ENCODE peak calls at places on chromosomes 3 and 15, in seven cellular contexts. I is HT-29; H is fibroblast of pulmonary artery; L is fibroblast of lung; R is activated CD4-positive, alpha-beta T cell treated with anti-CD3 and anti-CD28 coated beads, Interleukin-2, amount 10 ng/mL, durations not matched to agents 7 days and 5 days; S is kidney glomerular epithelial cell; Q is iris pigment epithelial cell. O is an unnamed sample.

GRCh38 chr3:12897537-12898289 is 56.3 kb upstream of the RPL32 start:
- DNase-seq in H (no peak), I (no peak), R (no peak), L (no peak), Q (no peak), S (no peak), O (no peak)

GRCh38 chr3:119310052-119310451 is 15.9 kb downstream of the ARHGAP31 start:
- DNase-seq in Q (peak), I (no peak), S (peak), H (peak), R (no peak), L (peak), O (no peak)

GRCh38 chr3:133700351-133700750 is 38.6 kb upstream of the TOPBP1 start:
- DNase-seq in I (no peak), H (no peak), Q (no peak), S (no peak), L (no peak), R (no peak), O (no peak)

GRCh38 chr3:194879126-194879887 is 193.6 kb downstream of the FAM43A start:
- DNase-seq in H (peak), L (no peak), I (no peak), Q (no peak), S (no peak), R (no peak), O (no peak)

GRCh38 chr3:29168686-29169085 is 112.2 kb upstream of the RBMS3 start:
- DNase-seq in L (no peak), I (no peak), Q (peak), R (no peak), S (no peak), H (peak), O (no peak)

GRCh38 chr3:12423918-12424634 is 60.2 kb upstream of the TSEN2 start:
- DNase-seq in Q (peak), I (no peak), H (peak), R (no peak), L (peak), S (peak), O (no peak)

GRCh38 chr3:41434781-41435180 is 235.5 kb downstream of the CTNNB1 start:
- DNase-seq in I (no peak), Q (no peak), S (peak), H (no peak), L (peak), R (no peak), O (no peak)

GRCh38 chr3:37964716-37965115 is 25.9 kb upstream of the VILL start:
- DNase-seq in R (no peak), Q (no peak), H (no peak), L (no peak), S (peak), I (peak), O (no peak)

GRCh38 chr3:65083240-65083639 is 395.4 kb upstream of the ADAMTS9 start:
- DNase-seq in L (peak), Q (no peak), R (no peak), I (no peak), H (no peak), S (no peak), O (no peak)

GRCh38 chr3:117063910-117064309 is 354.3 kb downstream of the TUSC7 start:
- DNase-seq in H (peak), I (no peak), Q (no peak), S (no peak), L (peak), R (no peak), O (no peak)

GRCh38 chr3:191246628-191247027 is 47.6 kb downstream of the OSTN start:
- DNase-seq in Q (peak), H (peak), R (no peak), S (peak), L (peak), I (peak), O (no peak)

GRCh38 chr3:51282931-51283330 is 102.2 kb upstream of the MANF start:
- DNase-seq in S (peak), H (no peak), I (no peak), Q (peak), R (no peak), L (peak), O (no peak)

GRCh38 chr3:190912736-190913135 is 50.2 kb upstream of the GMNC start:
- DNase-seq in L (peak), I (no peak), R (no peak), H (no peak), Q (peak), S (no peak), O (no peak)

GRCh38 chr3:33962383-33962782 is 164.0 kb downstream of the PDCD6IP start:
- DNase-seq in I (no peak), R (no peak), H (no peak), L (no peak), Q (no peak), S (no peak), O (no peak)

GRCh38 chr3:108494862-108495531 is 15.4 kb downstream of the MYH15 start:
- DNase-seq in Q (no peak), S (no peak), L (no peak), I (no peak), H (no peak), R (no peak), O (no peak)

GRCh38 chr3:122928396-122929187 is 99.0 kb downstream of the SEMA5B start:
- DNase-seq in Q (no peak), R (no peak), L (no peak), I (no peak), H (no peak), S (no peak), O (no peak)

GRCh38 chr3:8767667-8768363 is 1.6 kb downstream of the OXTR start:
- DNase-seq in R (peak), S (no peak), H (no peak), L (peak), Q (peak), I (no peak), O (no peak)

GRCh38 chr15:66927326-66928077 is 137.9 kb upstream of the SMAD3 start:
- DNase-seq in Q (peak), L (no peak), R (no peak), H (peak), I (no peak), S (no peak), O (no peak)

GRCh38 chr3:31341130-31341529 is 191.6 kb upstream of the STT3B start:
- DNase-seq in I (peak), L (no peak), R (no peak), S (peak), Q (no peak), H (no peak), O (peak)

O was measured in substantia nigra.